ENCODE peak calls at places on chromosomes 13 and 19, in six cellular contexts. I is breast epithelium, G is fibroblast of lung, Q is right lobe of liver, Y is esophagus squamous epithelium, D is keratinocyte. B is an unnamed sample.

GRCh38 chr13:50456111-50456510 is 387.4 kb downstream of the DLEU7 start:
- DNase-seq in I (no peak), G (peak; percentile 55), Q (no peak), Y (no peak), D (no peak), B (no peak)

GRCh38 chr13:114021464-114022308 is 47.8 kb upstream of the C13orf46 start:
- DNase-seq in I (no peak), G (no peak), Q (no peak), Y (no peak), D (no peak), B (no peak)

GRCh38 chr19:42424345-42424707 is 2.9 kb downstream of the LIPE start:
- DNase-seq in I (no peak), G (no peak), Q (no peak), Y (no peak), D (no peak), B (no peak)

GRCh38 chr13:64662887-64663593 is 2567.1 kb downstream of the PCDH9 start:
- DNase-seq in I (no peak), G (no peak), Q (no peak), Y (no peak), D (no peak), B (no peak)

GRCh38 chr13:63999614-64000013 is 2584.0 kb upstream of the PCDH20 start:
- DNase-seq in I (no peak), G (no peak), Q (no peak), Y (no peak), D (no peak), B (no peak)

GRCh38 chr13:99093997-99094396 is 106.7 kb upstream of the UBAC2 start:
- DNase-seq in I (no peak), G (no peak), Q (no peak), Y (no peak), D (no peak), B (peak; percentile 51)

GRCh38 chr13:30148171-30148754 is 159.1 kb downstream of the KATNAL1 start:
- DNase-seq in I (no peak), G (no peak), Q (no peak), Y (no peak), D (no peak), B (no peak)

GRCh38 chr13:25699600-25699999 is 327.8 kb downstream of the ATP8A2 start:
- DNase-seq in I (no peak), G (peak; percentile 16), Q (no peak), Y (no peak), D (no peak), B (no peak)

GRCh38 chr13:72104656-72105180 is 237.7 kb upstream of the DACH1 start:
- DNase-seq in I (no peak), G (peak; percentile 73), Q (no peak), Y (no peak), D (no peak), B (peak; percentile 85)

GRCh38 chr19:48539503-48540096 is 12.4 kb upstream of the SULT2B1 start:
- DNase-seq in I (no peak), G (peak; percentile 62), Q (no peak), Y (no peak), D (no peak), B (peak; percentile 69)

GRCh38 chr13:104487006-104487405 is 1420.8 kb upstream of the SLC10A2 start:
- DNase-seq in I (no peak), G (peak; percentile 75), Q (no peak), Y (no peak), D (no peak), B (no peak)

GRCh38 chr13:97295279-97296182 is 73.4 kb downstream of the MBNL2 start:
- DNase-seq in I (no peak), G (peak; percentile 84), Q (no peak), Y (no peak), D (no peak), B (peak; percentile 95)

GRCh38 chr13:44523176-44524017 is 52.7 kb downstream of the TSC22D1 start:
- DNase-seq in I (no peak), G (peak; percentile 90), Q (no peak), Y (no peak), D (peak; percentile 68), B (peak; percentile 95)

GRCh38 chr13:91133941-91134772 is 213.3 kb upstream of the MIR17HG start:
- DNase-seq in I (peak; percentile 37), G (peak; percentile 60), Q (no peak), Y (no peak), D (peak; percentile 36), B (peak; percentile 73)

GRCh38 chr13:52004508-52005183 is 6.6 kb downstream of the ATP7B start:
- DNase-seq in I (no peak), G (no peak), Q (no peak), Y (no peak), D (no peak), B (no peak)

GRCh38 chr13:84050551-84050950 is 168.3 kb upstream of the SLITRK1 start:
- DNase-seq in I (no peak), G (peak; percentile 80), Q (no peak), Y (no peak), D (no peak), B (no peak)

GRCh38 chr13:41848435-41849255 is 112.3 kb downstream of the VWA8 start:
- DNase-seq in I (no peak), G (peak; percentile 74), Q (no peak), Y (no peak), D (no peak), B (no peak)
- TF ChIP-seq CTCF in I (no peak), G (peak; percentile 14), Q (no peak), Y (no peak), D (peak; percentile 29), B (peak; percentile 26)

GRCh38 chr19:7562646-7563393 is 27.3 kb downstream of the PNPLA6 start:
- DNase-seq in I (no peak), G (no peak), Q (no peak), Y (no peak), D (no peak), B (no peak)
- H3K36me3 ChIP-seq in I (no peaks in the 10 kb centered on the region), G (peaks cover 14% of the 10 kb centered on the region), Q (no peaks in the 10 kb centered on the region), Y (peaks cover 10% of the 10 kb centered on the region), D (peaks cover 20% of the 10 kb centered on the region), B (peaks cover 5% of the 10 kb centered on the region)

DNA sequence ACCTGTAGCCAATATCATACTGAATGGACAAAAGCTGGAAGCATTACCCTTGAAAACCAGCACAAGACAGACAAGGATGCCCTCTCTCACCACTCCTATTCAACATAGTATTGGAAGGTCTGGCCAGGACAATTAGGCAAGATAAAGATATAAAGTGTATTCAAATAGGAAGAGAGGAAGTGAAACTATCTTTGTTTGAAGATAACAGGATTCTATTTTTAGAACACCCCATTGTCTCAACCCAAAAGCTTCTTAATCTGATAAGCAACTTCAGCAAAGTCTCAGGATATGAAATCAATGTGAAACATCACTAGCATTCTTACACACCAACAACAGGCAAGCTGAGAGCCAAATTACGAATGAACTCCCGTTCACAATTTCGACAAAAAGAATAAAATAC is 17.8 kb upstream of the CCNA1 start:
- DNase-seq in I (no peak), G (no peak), Q (no peak), Y (no peak), D (no peak), B (no peak)
- TF ChIP-seq CTCF in I (no peak), G (no peak), Q (no peak), Y (no peak), D (no peak), B (no peak)

GRCh38 chr19:38727868-38728660 is 16.2 kb downstream of the CAPN12 start:
- DNase-seq in I (no peak), G (no peak), Q (peak; percentile 44), Y (no peak), D (no peak), B (no peak)
- H3K36me3 ChIP-seq in I (no peaks in the 10 kb centered on the region), G (peaks cover 56% of the 10 kb centered on the region), Q (no peaks in the 10 kb centered on the region), Y (peaks cover 66% of the 10 kb centered on the region), D (peaks cover 69% of the 10 kb centered on the region), B (peaks cover 55% of the 10 kb centered on the region)